ENCODE peak calls at places on chromosomes 6 and 20, in five cellular contexts. One of them, this sample, is unnamed.

GRCh38 chr6:84095156-84095555 is 61.6 kb downstream of the MRAP2 start:
- DNase-seq in H1: no peak
- DNase-seq in GM12878: no peak
- DNase-seq in SK-N-SH: no peak
- DNase-seq in HCT116: no peak
- DNase-seq in this sample: no peak

GRCh38 chr6:68559716-68560115 is 75.4 kb upstream of the ADGRB3 start:
- DNase-seq in H1: no peak
- DNase-seq in GM12878: no peak
- DNase-seq in SK-N-SH: no peak
- DNase-seq in HCT116: no peak
- DNase-seq in this sample: peak

GRCh38 chr6:125512621-125513020 is 210.9 kb upstream of the HDDC2 start:
- DNase-seq in H1: no peak
- DNase-seq in GM12878: no peak
- DNase-seq in SK-N-SH: no peak
- DNase-seq in HCT116: peak
- DNase-seq in this sample: no peak

GRCh38 chr6:21883528-21883927 is 290.0 kb downstream of the SOX4 start:
- DNase-seq in H1: no peak
- DNase-seq in GM12878: no peak
- DNase-seq in SK-N-SH: no peak
- DNase-seq in HCT116: no peak
- DNase-seq in this sample: no peak

GRCh38 chr6:45773906-45774305 is 241.8 kb downstream of the CLIC5 start:
- DNase-seq in H1: no peak
- DNase-seq in GM12878: no peak
- DNase-seq in SK-N-SH: no peak
- DNase-seq in HCT116: no peak
- DNase-seq in this sample: no peak

GRCh38 chr6:29708432-29709177 is 14.6 kb upstream of the HLA-F start:
- DNase-seq in H1: no peak
- DNase-seq in GM12878: peak
- DNase-seq in SK-N-SH: no peak
- DNase-seq in HCT116: no peak
- DNase-seq in this sample: no peak

GRCh38 chr6:13877116-13877515 is 47.6 kb upstream of the RNF182 start:
- DNase-seq in H1: no peak
- DNase-seq in GM12878: no peak
- DNase-seq in SK-N-SH: no peak
- DNase-seq in HCT116: no peak
- DNase-seq in this sample: no peak

GRCh38 chr6:154478021-154478651 is 32.3 kb downstream of the CNKSR3 start:
- DNase-seq in H1: no peak
- DNase-seq in GM12878: no peak
- DNase-seq in SK-N-SH: no peak
- DNase-seq in HCT116: no peak
- DNase-seq in this sample: no peak

GRCh38 chr6:136158398-136158797 is 91.7 kb downstream of the MTFR2 start:
- DNase-seq in H1: no peak
- DNase-seq in GM12878: no peak
- DNase-seq in SK-N-SH: no peak
- DNase-seq in HCT116: no peak
- DNase-seq in this sample: no peak

GRCh38 chr6:3322366-3322890 is 63.7 kb downstream of the PSMG4 start:
- DNase-seq in H1: no peak
- DNase-seq in GM12878: no peak
- DNase-seq in SK-N-SH: no peak
- DNase-seq in HCT116: no peak
- DNase-seq in this sample: no peak

GRCh38 chr6:3321042-3321441 is 62.3 kb downstream of the PSMG4 start:
- DNase-seq in H1: no peak
- DNase-seq in GM12878: no peak
- DNase-seq in SK-N-SH: no peak
- DNase-seq in HCT116: no peak
- DNase-seq in this sample: no peak

GRCh38 chr6:3320238-3320637 is 61.5 kb downstream of the PSMG4 start:
- DNase-seq in H1: no peak
- DNase-seq in GM12878: no peak
- DNase-seq in SK-N-SH: no peak
- DNase-seq in HCT116: no peak
- DNase-seq in this sample: no peak

GRCh38 chr6:3323148-3323547 is 64.4 kb downstream of the PSMG4 start:
- DNase-seq in H1: no peak
- DNase-seq in GM12878: no peak
- DNase-seq in SK-N-SH: no peak
- DNase-seq in HCT116: no peak
- DNase-seq in this sample: no peak

DNA sequence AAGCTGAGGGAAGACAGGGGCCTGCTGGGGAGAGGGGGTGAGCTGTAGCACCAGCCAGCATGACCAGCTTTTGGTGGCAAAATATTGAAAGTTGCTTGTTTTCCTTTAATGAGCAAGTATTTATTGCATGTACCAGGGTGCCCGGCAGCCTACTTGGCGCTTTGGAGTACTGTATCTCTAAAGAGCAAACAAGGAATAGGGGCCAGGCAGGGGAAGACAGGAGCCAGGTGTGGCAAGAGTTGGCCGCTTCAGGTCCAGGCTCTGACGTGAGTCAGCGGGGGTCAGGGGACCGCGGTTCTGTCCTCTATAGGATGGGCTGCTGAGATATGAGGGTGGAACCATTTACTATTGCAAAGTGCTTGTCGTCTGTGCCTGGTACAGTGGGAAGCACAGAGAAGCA is 63.1 kb downstream of the PSMG4 start:
- DNase-seq in H1: no peak
- DNase-seq in GM12878: no peak
- DNase-seq in SK-N-SH: no peak
- DNase-seq in HCT116: no peak
- DNase-seq in this sample: no peak
- TF ChIP-seq JUND in H1: no peak
- TF ChIP-seq JUND in GM12878: no peak
- TF ChIP-seq JUND in SK-N-SH: no peak
- TF ChIP-seq JUND in HCT116: no peak
- TF ChIP-seq JUND in this sample: no peak

GRCh38 chr6:32387946-32388345 is 16.2 kb upstream of the TSBP1 start:
- DNase-seq in H1: no peak
- DNase-seq in GM12878: no peak
- DNase-seq in SK-N-SH: no peak
- DNase-seq in HCT116: no peak
- DNase-seq in this sample: no peak
- TF ChIP-seq JUND in H1: no peak
- TF ChIP-seq JUND in GM12878: no peak
- TF ChIP-seq JUND in SK-N-SH: no peak
- TF ChIP-seq JUND in HCT116: no peak
- TF ChIP-seq JUND in this sample: no peak

GRCh38 chr20:63022501-63022900 is 15.7 kb upstream of the BHLHE23 start:
- DNase-seq in H1: no peak
- DNase-seq in GM12878: no peak
- DNase-seq in SK-N-SH: no peak
- DNase-seq in HCT116: no peak
- DNase-seq in this sample: no peak
- TF ChIP-seq JUND in H1: no peak
- TF ChIP-seq JUND in GM12878: no peak
- TF ChIP-seq JUND in SK-N-SH: no peak
- TF ChIP-seq JUND in HCT116: no peak
- TF ChIP-seq JUND in this sample: no peak

DNA sequence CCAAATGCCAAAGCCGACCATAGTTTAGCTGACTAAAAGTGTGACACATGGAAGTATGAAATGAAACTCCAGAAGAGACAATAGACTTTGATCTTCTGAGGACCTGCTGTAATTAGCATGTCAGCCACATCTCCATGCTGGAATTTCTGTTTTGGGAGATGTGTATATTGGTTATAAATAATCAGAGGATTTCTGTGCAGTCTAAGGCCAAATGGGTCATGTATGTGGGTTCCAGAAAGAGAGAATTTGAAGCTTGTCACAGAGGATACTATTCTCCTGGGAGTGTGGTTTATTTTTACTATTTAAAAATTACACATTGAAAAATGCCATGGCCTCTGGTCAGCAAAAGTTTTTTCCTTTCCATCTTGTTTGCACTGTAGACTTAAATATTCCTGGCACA is 405.5 kb upstream of the PLCB4 start:
- DNase-seq in H1: no peak
- DNase-seq in GM12878: no peak
- DNase-seq in SK-N-SH: no peak
- DNase-seq in HCT116: no peak
- DNase-seq in this sample: no peak
- TF ChIP-seq JUND in H1: no peak
- TF ChIP-seq JUND in GM12878: no peak
- TF ChIP-seq JUND in SK-N-SH: no peak
- TF ChIP-seq JUND in HCT116: no peak
- TF ChIP-seq JUND in this sample: no peak

GRCh38 chr6:106470316-106470715 is 109.8 kb downstream of the CRYBG1 start:
- DNase-seq in H1: no peak
- DNase-seq in GM12878: no peak
- DNase-seq in SK-N-SH: no peak
- DNase-seq in HCT116: no peak
- DNase-seq in this sample: no peak
- TF ChIP-seq JUND in H1: no peak
- TF ChIP-seq JUND in GM12878: no peak
- TF ChIP-seq JUND in SK-N-SH: no peak
- TF ChIP-seq JUND in HCT116: no peak
- TF ChIP-seq JUND in this sample: no peak

GRCh38 chr20:56437196-56437960 is 25.3 kb downstream of the CASS4 start:
- DNase-seq in H1: no peak
- DNase-seq in GM12878: no peak
- DNase-seq in SK-N-SH: no peak
- DNase-seq in HCT116: no peak
- DNase-seq in this sample: no peak

GRCh38 chr20:56440346-56441007 is 27.9 kb upstream of the RTF2 start:
- DNase-seq in H1: no peak
- DNase-seq in GM12878: peak
- DNase-seq in SK-N-SH: no peak
- DNase-seq in HCT116: no peak
- DNase-seq in this sample: no peak

GRCh38 chr20:56442381-56443365 is 25.8 kb upstream of the RTF2 start:
- DNase-seq in H1: no peak
- DNase-seq in GM12878: no peak
- DNase-seq in SK-N-SH: no peak
- DNase-seq in HCT116: no peak
- DNase-seq in this sample: no peak

GRCh38 chr20:56443654-56444540 is 24.5 kb upstream of the RTF2 start:
- DNase-seq in H1: no peak
- DNase-seq in GM12878: no peak
- DNase-seq in SK-N-SH: no peak
- DNase-seq in HCT116: no peak
- DNase-seq in this sample: no peak

DNA sequence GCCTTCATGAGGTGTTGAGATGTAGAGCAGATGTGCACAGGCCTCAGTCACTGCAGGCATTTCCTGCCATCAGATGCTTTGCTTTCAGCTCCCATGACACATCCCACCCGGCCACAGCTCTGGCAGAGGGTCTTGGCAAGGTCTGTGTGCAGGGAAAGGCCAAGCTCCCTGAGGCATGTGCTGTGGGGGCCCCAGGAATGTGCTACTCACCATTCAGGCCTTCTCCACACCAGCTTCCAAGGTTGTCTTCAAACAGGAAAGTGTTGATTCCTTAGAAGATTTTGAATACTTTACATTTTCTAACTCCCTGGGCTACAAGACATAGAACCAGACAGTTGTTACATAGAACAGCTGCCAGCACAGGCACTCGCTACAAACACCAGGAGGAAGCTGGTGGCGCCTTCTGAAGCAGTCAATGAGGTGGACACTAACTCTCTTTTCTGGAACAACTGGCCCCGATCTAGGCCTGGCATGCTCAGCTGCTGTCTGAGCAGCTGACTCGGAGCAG is 27.8 kb downstream of the CASS4 start:
- DNase-seq in H1: no peak
- DNase-seq in GM12878: no peak
- DNase-seq in SK-N-SH: no peak
- DNase-seq in HCT116: no peak
- DNase-seq in this sample: no peak
- TF ChIP-seq JUND in H1: no peak
- TF ChIP-seq JUND in GM12878: no peak
- TF ChIP-seq JUND in SK-N-SH: peak
- TF ChIP-seq JUND in HCT116: no peak
- TF ChIP-seq JUND in this sample: no peak